ENCODE peak calls at places on chromosomes 2 and 18, in five cellular contexts. J is foreskin fibroblast, A is AG09309, X is breast epithelium, Y is spleen. E is an unnamed sample.

GRCh38 chr2:84486436-84487115 is 27.5 kb upstream of the SUCLG1 start:
- DNase-seq in J (peak), A (no peak), X (peak), Y (no peak), E (no peak)

GRCh38 chr2:134590679-134591078 is 128.1 kb downstream of the TMEM163 start:
- DNase-seq in J (no peak), A (no peak), X (no peak), Y (no peak), E (no peak)

GRCh38 chr2:159736048-159736447 is 23.7 kb downstream of the MARCHF7 start:
- DNase-seq in J (no peak), A (no peak), X (no peak), Y (no peak), E (no peak)

GRCh38 chr2:135709992-135710391 is 31.7 kb upstream of the UBXN4 start:
- DNase-seq in J (peak), A (no peak), X (peak), Y (peak), E (peak)

GRCh38 chr2:128262315-128263253 is 56.1 kb downstream of the HS6ST1 start:
- DNase-seq in J (no peak), A (no peak), X (no peak), Y (no peak), E (peak)

GRCh38 chr2:176813526-176814179 is 398.9 kb upstream of the HNRNPA3 start:
- DNase-seq in J (no peak), A (no peak), X (no peak), Y (no peak), E (no peak)

GRCh38 chr2:32678825-32679224 is 51.0 kb downstream of the TTC27 start:
- DNase-seq in J (peak), A (peak), X (no peak), Y (no peak), E (no peak)

GRCh38 chr2:98539056-98539735 is 69.1 kb downstream of the COA5 start:
- DNase-seq in J (no peak), A (no peak), X (no peak), Y (peak), E (no peak)

GRCh38 chr2:216694201-216694825 is 1.0 kb downstream of the IGFBP5 start:
- DNase-seq in J (peak), A (no peak), X (no peak), Y (no peak), E (peak)

DNA sequence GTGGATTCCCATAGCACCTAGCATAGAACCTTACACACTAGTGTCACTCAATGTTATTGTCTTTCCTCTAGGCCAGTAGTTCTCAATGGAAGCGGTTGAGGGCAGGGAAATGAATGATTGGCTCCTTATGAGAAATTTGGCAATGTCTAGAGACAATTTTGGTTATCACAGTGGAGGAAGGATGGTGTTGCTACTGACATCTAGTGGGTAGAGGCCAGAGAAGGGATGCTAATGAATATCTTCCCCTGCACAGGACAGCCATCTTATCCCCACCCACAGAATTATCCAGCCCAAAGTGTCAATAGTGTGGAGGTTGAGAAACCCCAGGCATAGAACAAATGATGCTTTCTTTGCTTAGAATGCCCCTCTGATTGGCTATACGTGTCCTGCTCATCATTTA is 15.8 kb downstream of the C18orf63 start:
- DNase-seq in J (peak), A (no peak), X (no peak), Y (no peak), E (no peak)
- TF ChIP-seq CTCF in J (peak), A (peak), X (no peak), Y (no peak), E (no peak)

DNA sequence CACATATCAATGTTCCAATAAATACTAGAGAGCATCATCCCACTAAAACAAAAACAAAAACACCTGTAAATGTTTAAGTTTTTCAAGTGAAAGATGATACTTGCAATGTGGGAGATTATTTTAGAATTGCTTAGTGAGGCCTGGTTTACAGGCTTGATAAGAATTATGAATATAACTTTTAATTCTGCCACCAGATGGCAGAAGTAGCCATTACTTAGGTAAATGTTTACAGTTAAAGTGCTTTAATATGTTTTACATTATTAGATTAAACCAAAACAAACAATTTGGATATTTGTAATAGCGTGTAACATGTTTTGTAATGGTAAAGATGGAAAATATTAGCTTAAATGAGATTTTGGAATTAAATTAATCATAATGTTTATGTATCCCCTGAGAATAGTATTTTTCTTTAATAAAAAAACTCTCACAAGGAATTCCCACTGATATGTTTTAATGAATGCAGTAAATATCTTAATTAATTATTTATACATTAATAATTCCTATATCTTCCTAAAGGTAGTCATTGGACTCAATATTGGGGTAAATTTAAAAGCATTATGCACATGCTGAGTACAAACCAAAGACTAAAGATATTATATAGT is 522.0 kb downstream of the SPAG16 start:
- DNase-seq in J (peak), A (peak), X (no peak), Y (no peak), E (no peak)
- TF ChIP-seq CTCF in J (peak), A (peak), X (no peak), Y (no peak), E (peak)

DNA sequence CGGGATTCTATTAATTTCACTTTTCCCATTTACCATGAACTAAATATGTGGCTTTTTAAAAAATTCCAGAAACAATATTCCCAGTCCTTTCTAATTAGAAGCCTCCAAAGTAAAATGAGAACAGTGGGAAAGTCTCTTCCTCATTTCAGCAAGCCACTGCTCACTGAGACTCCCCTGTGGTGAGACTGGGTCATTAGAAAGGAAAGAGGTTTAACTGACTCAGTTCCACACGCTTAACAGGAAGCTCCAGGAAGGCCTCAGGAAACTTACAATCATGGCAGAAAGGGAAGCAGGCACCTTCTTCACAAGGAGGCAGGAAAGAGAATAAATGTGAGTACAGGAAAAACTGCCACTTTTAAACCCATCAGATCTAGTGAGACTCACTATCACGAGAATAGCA is 258.9 kb upstream of the CHAC2 start:
- DNase-seq in J (no peak), A (no peak), X (no peak), Y (no peak), E (no peak)
- TF ChIP-seq CTCF in J (no peak), A (peak), X (no peak), Y (no peak), E (no peak)

DNA sequence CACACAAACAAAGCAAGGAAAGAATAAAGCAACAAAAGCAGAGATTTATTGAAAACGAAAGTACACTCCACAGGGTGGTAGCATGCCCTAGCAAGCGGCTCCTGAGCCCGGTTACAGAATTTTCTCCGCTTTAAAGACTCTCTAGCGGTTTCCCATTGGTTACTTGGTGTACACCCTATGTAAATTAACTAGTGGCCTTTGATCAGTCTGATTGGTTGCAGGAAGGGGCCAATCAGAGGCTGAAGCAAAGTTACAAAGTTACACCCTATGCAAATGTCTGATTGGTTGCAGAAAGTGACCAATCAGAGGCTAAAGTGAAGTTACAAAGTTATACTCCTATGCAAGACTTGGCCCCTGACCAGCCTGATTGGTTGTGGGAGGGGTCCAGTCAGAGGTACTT is 242.9 kb downstream of the LDLRAD4 start:
- DNase-seq in J (no peak), A (no peak), X (no peak), Y (no peak), E (no peak)
- TF ChIP-seq CTCF in J (no peak), A (no peak), X (no peak), Y (no peak), E (no peak)

GRCh38 chr2:8197101-8197500 is 484.8 kb upstream of the ID2 start:
- DNase-seq in J (peak), A (peak), X (no peak), Y (no peak), E (no peak)
- TF ChIP-seq CTCF in J (no peak), A (no peak), X (no peak), Y (no peak), E (no peak)

DNA sequence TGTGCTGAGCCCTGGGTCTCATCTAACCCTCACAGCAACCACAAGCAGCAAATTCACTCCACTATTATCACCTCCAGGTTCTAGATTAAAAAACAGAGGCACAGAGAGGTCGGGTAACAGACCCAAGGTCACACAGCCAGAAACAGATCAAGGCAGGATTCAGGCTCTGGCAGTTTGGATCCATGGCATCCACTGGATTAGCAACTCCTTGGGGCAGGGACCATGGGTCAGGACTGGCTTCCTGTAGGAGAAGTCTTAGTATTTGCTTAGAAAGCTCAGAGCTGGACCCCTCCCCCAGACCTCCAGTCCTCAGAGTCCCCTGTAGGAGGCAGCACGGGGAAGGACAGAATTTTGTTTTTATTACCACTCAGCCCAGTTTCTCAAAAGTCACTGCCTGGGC is 34.4 kb downstream of the ZFP36L2 start:
- DNase-seq in J (no peak), A (no peak), X (no peak), Y (no peak), E (no peak)
- TF ChIP-seq CTCF in J (peak), A (peak), X (no peak), Y (no peak), E (no peak)

GRCh38 chr18:61860302-61860701 is 32.5 kb downstream of the RNF152 start:
- DNase-seq in J (no peak), A (no peak), X (no peak), Y (no peak), E (no peak)
- TF ChIP-seq CTCF in J (no peak), A (no peak), X (no peak), Y (no peak), E (no peak)

GRCh38 chr18:45838302-45839070 is 13.0 kb downstream of the SIGLEC15 start:
- DNase-seq in J (peak), A (no peak), X (no peak), Y (peak), E (no peak)

GRCh38 chr18:45837283-45838070 is 12.0 kb downstream of the SIGLEC15 start:
- DNase-seq in J (peak), A (no peak), X (no peak), Y (peak), E (peak)

GRCh38 chr18:45841060-45841764 is 15.7 kb downstream of the SIGLEC15 start:
- DNase-seq in J (no peak), A (no peak), X (no peak), Y (peak), E (no peak)

GRCh38 chr18:45841765-45842442 is 16.4 kb downstream of the SIGLEC15 start:
- DNase-seq in J (no peak), A (no peak), X (no peak), Y (peak), E (no peak)

DNA sequence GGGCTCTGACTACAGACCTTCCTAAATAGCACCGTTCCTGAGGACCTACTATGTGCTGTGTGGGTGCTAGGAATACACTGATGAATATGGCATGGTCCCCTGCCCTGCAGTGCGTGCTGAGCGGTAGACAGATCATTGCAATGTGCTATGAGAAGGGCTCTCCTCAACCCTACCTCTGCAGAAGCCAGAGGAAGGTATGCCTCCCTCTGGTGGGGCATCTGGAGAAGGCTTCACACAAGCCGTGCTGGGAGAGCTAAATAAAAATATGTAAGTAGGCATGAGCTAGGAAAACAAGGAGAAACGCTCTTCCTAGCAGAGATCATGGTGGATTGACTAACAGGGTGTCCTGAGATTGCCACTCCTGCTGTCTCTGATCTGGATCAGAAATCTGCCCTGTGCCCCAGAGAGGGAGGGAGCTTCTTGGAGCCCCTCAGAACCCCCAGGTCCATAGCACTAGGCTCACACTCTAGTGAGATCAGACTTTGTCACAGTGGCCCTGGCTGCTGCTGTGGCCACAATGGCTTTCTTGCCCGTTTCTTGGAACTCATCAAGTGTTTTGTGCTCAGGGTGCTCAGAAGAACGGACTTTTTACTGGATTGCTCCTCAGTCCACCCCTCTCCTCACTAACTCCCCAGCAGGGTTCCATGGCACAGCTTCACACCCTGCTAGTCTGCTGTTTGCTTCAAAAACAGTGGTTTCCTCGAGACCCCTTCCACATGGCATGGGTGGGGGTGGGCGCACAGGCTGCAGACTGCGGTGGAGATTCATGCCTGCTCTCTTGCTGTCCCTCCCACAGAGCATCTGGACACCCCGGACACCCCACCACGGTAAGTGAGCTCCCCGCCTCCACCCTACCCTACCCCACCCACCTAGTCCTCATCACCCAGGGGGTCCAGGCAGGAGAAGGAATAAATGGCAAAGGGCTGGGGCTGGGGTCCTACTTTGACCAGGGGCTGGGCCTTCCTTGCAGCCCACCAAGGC is 14.2 kb downstream of the SIGLEC15 start:
- DNase-seq in J (peak), A (peak), X (peak), Y (peak), E (no peak)
- TF ChIP-seq CTCF in J (peak), A (peak), X (peak), Y (peak), E (peak)

GRCh38 chr2:173355866-173356508 is 1.3 kb downstream of the CDCA7 start:
- DNase-seq in J (peak), A (no peak), X (no peak), Y (no peak), E (no peak)

GRCh38 chr2:173353556-173353955 is 1.1 kb upstream of the CDCA7 start:
- DNase-seq in J (no peak), A (no peak), X (no peak), Y (no peak), E (no peak)

GRCh38 chr2:173355132-173355865 is 627 bp downstream of the CDCA7 start:
- DNase-seq in J (peak), A (no peak), X (peak), Y (peak), E (peak)

GRCh38 chr2:173354073-173354600 is 535 bp upstream of the CDCA7 start:
- DNase-seq in J (peak), A (no peak), X (no peak), Y (no peak), E (no peak)

DNA sequence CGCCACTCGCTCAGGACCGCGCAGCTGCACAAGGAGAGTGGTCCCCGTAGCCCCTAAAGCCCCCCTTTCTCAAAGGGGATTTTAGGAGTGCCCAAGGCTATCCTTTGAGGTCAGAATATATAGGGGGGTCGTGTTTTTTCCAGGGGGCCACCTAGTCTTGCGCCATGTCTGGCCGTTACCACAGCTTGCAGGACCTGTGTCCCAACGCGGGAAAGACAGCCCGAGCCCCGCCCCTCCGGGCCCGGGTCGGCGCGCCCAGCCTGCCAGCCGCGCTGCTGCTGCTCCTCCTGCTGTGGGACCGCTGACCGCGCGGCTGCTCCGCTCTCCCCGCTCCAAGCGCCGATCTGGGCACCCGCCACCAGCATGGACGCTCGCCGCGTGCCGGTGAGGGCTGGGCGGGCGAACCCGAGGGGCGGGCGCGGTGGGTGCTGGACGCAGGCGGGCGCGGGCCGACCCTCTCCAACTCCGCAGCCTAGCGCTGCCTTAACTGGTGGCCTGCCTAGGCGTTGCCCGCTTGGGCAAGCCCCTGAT is at the start of gene CDCA7:
- DNase-seq in J (peak), A (no peak), X (peak), Y (peak), E (peak)
- TF ChIP-seq CTCF in J (no peak), A (no peak), X (no peak), Y (no peak), E (no peak)

E was measured in mesothelial cell of epicardium.